ENCODE peak calls at places on chromosomes 16 and 17, in five cellular contexts. P is uterus, C is endodermal cell, R is tibial nerve, G is HCT116. B is an unnamed sample.

GRCh38 chr17:909642-910323 is 69.8 kb downstream of the NXN start:
- DNase-seq in G (no peak), P (peak; percentile 78), C (no peak), R (no peak), B (no peak)

GRCh38 chr17:40333781-40334453 is 24.9 kb downstream of the RARA start:
- DNase-seq in R (no peak), G (no peak), C (no peak), P (no peak), B (no peak)

GRCh38 chr16:50837324-50837723 is 95.4 kb downstream of the CYLD start:
- DNase-seq in C (no peak), P (no peak), R (no peak), G (no peak), B (no peak)

GRCh38 chr16:54266363-54266955 is 20.1 kb downstream of the IRX3 start:
- DNase-seq in C (no peak), P (no peak), R (no peak), G (no peak), B (no peak)

GRCh38 chr16:5001986-5002385 is 31.7 kb downstream of the NAGPA start:
- DNase-seq in R (no peak), C (no peak), G (no peak), P (no peak), B (no peak)

GRCh38 chr16:67260426-67261063 is 11.8 kb downstream of the SLC9A5 start:
- DNase-seq in G (no peak), P (no peak), R (no peak), C (peak; percentile 75), B (no peak)

GRCh38 chr17:15886804-15887203 is 58.1 kb upstream of the ADORA2B start:
- DNase-seq in G (no peak), P (no peak), C (no peak), R (no peak), B (no peak)

GRCh38 chr16:88705746-88706287 is 391 bp downstream of the RNF166 start:
- DNase-seq in C (no peak), P (no peak), G (no peak), R (no peak), B (no peak)

GRCh38 chr17:38591759-38592241 is 14.0 kb downstream of the SRCIN1 start:
- DNase-seq in P (no peak), G (no peak), C (no peak), R (no peak), B (no peak)

GRCh38 chr16:49355923-49356665 is 17.5 kb upstream of the C16orf78 start:
- DNase-seq in G (no peak), C (no peak), P (no peak), R (no peak), B (no peak)

GRCh38 chr16:49354991-49355390 is 18.6 kb upstream of the C16orf78 start:
- DNase-seq in P (no peak), R (no peak), C (no peak), G (no peak), B (no peak)

GRCh38 chr16:49354101-49354500 is 19.5 kb upstream of the C16orf78 start:
- DNase-seq in R (no peak), C (no peak), P (no peak), G (no peak), B (no peak)

GRCh38 chr16:49352923-49353322 is 20.7 kb upstream of the C16orf78 start:
- DNase-seq in C (peak; percentile 78), R (no peak), G (peak; percentile 6), P (no peak), B (no peak)

DNA sequence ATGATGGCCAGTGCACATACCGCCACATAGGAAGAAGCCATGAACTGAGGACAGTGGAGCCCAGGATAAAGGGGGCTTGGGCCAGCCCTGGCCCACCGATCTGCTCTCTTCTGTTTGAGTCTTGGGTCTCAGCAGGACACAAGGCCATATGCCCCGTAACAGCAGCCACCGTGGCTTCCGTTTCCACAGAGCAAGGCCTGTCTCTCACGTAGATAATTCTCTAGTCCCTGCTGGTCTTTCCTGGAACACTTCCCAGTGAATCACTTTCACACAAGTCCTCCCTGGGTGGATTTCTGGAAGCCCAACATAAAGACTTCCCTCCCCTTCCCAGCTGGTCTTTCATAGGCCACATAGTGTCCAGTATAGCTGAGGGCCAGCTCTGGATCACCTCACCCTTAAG is 20.0 kb upstream of the C16orf78 start:
- DNase-seq in C (no peak), P (no peak), G (no peak), R (no peak), B (no peak)
- H3K27ac ChIP-seq in C (no peak overlapping the region), P (no peak overlapping the region), G (no peak overlapping the region), R (no peak overlapping the region), B (no peak overlapping the region)

DNA sequence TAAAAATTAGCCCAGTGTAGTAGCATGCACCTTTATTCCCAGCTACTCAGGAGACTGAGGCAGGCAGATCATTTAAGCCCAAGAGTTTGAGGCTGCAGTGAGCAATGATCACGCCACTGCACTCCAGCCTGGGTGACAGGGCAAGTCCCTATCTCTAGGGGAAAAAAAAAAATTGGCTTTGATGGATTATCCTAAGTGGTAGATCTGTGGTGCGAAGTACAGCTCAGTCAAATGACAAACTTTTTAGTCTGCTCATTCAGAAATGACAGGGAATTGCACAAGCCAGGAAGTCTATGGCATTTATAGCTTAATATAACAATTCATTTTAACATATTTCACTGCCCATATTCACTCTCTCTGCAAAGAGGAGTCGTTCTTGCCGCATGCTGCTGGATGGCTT is 33.0 kb downstream of the RNF157 start:
- DNase-seq in R (no peak), P (no peak), C (no peak), G (no peak), B (no peak)
- H3K27ac ChIP-seq in R (no peak overlapping the region), P (no peak overlapping the region), C (no peak overlapping the region), G (no peak overlapping the region), B (no peak overlapping the region)

GRCh38 chr17:7217113-7217987 is 2.3 kb downstream of the DLG4 start:
- DNase-seq in C (peak; percentile 89), P (peak; percentile 84), R (no peak), G (no peak), B (no peak)
- H3K27ac ChIP-seq in C (no peak overlapping the region), P (peak overlapping the region; percentile 92), R (peak overlapping the region; percentile 98), G (no peak overlapping the region), B (peak overlapping the region; percentile 52)

DNA sequence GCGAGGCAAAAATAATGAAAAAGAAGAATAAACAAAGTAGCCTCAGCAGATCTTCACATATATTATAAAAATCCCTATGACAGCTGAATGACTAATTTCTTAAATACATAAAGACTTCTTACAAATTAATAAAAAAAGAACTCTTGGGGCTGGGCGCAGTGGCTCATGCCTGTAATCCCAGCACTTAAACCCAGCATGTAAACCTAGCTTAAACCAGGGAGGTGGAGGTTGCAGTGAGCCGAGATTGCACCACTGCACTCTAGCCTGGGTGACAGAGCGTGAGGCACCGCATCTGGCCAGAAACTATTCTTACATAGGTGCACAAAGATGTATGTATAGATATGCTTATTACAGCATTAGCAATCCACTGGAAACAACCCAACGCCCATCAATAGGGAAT is 27.7 kb downstream of the C17orf100 start:
- DNase-seq in C (no peak), G (no peak), R (no peak), P (no peak), B (no peak)
- H3K27ac ChIP-seq in C (no peak overlapping the region), G (no peak overlapping the region), R (no peak overlapping the region), P (no peak overlapping the region), B (no peak overlapping the region)

GRCh38 chr16:15900901-15901465 is 12.6 kb upstream of the CEP20 start:
- DNase-seq in C (no peak), P (no peak), R (no peak), G (no peak), B (no peak)

GRCh38 chr16:15900357-15900756 is 12.0 kb upstream of the CEP20 start:
- DNase-seq in R (no peak), G (no peak), P (no peak), C (no peak), B (no peak)

GRCh38 chr16:15897834-15898254 is 9.4 kb upstream of the CEP20 start:
- DNase-seq in G (no peak), P (no peak), R (no peak), C (no peak), B (no peak)

GRCh38 chr16:15898654-15899053 is 10.3 kb upstream of the CEP20 start:
- DNase-seq in G (no peak), R (no peak), P (no peak), C (no peak), B (no peak)

GRCh38 chr16:15899538-15900100 is 11.2 kb upstream of the CEP20 start:
- DNase-seq in R (no peak), P (no peak), G (peak; percentile 99), C (peak; percentile 71), B (peak; percentile 66)
- H3K27ac ChIP-seq in R (no peak overlapping the region), P (no peak overlapping the region), G (peak overlapping the region; percentile 87), C (no peak overlapping the region), B (peak overlapping the region; percentile 65)

B was measured in AG04450.